ENCODE peak calls at places on chromosome 21, in seven cellular contexts. One of them, this sample, is unnamed.

GRCh38 chr21:35349378-35350080 is 300.4 kb upstream of the RUNX1 start:
- DNase-seq in astrocyte of the spinal cord: peak
- DNase-seq in Panc1: no peak
- DNase-seq in Peyer's patch: no peak
- DNase-seq in GM23248: peak
- DNase-seq in tibial nerve: no peak
- DNase-seq in IMR-90: peak
- DNase-seq in this sample: no peak

GRCh38 chr21:35400233-35400939 is 351.3 kb upstream of the RUNX1 start:
- DNase-seq in astrocyte of the spinal cord: peak
- DNase-seq in Panc1: peak
- DNase-seq in Peyer's patch: peak
- DNase-seq in GM23248: peak
- DNase-seq in tibial nerve: no peak
- DNase-seq in IMR-90: peak
- DNase-seq in this sample: no peak

GRCh38 chr21:36741506-36741905 is 42.6 kb downstream of the SIM2 start:
- DNase-seq in astrocyte of the spinal cord: no peak
- DNase-seq in Panc1: no peak
- DNase-seq in Peyer's patch: no peak
- DNase-seq in GM23248: no peak
- DNase-seq in tibial nerve: no peak
- DNase-seq in IMR-90: no peak
- DNase-seq in this sample: peak

GRCh38 chr21:15514073-15514946 is 215.5 kb upstream of the USP25 start:
- DNase-seq in astrocyte of the spinal cord: no peak
- DNase-seq in Panc1: no peak
- DNase-seq in Peyer's patch: peak
- DNase-seq in GM23248: no peak
- DNase-seq in tibial nerve: no peak
- DNase-seq in IMR-90: no peak
- DNase-seq in this sample: no peak

GRCh38 chr21:15063821-15064575 is 802 bp downstream of the NRIP1 start:
- DNase-seq in astrocyte of the spinal cord: peak
- DNase-seq in Panc1: no peak
- DNase-seq in Peyer's patch: peak
- DNase-seq in GM23248: peak
- DNase-seq in tibial nerve: peak
- DNase-seq in IMR-90: no peak
- DNase-seq in this sample: peak

GRCh38 chr21:20999567-21000169 is 1.5 kb downstream of the NCAM2 start:
- DNase-seq in astrocyte of the spinal cord: peak
- DNase-seq in Panc1: no peak
- DNase-seq in Peyer's patch: no peak
- DNase-seq in GM23248: peak
- DNase-seq in tibial nerve: peak
- DNase-seq in IMR-90: peak
- DNase-seq in this sample: no peak

GRCh38 chr21:45551816-45552695 is 9.8 kb upstream of the SLC19A1 start:
- DNase-seq in astrocyte of the spinal cord: no peak
- DNase-seq in Panc1: no peak
- DNase-seq in Peyer's patch: peak
- DNase-seq in GM23248: no peak
- DNase-seq in tibial nerve: no peak
- DNase-seq in IMR-90: no peak
- DNase-seq in this sample: peak

GRCh38 chr21:15037894-15038293 is 26.9 kb downstream of the NRIP1 start:
- DNase-seq in astrocyte of the spinal cord: no peak
- DNase-seq in Panc1: no peak
- DNase-seq in Peyer's patch: no peak
- DNase-seq in GM23248: no peak
- DNase-seq in tibial nerve: no peak
- DNase-seq in IMR-90: no peak
- DNase-seq in this sample: no peak

GRCh38 chr21:34609244-34609950 is 5.5 kb downstream of the RCAN1 start:
- DNase-seq in astrocyte of the spinal cord: no peak
- DNase-seq in Panc1: no peak
- DNase-seq in Peyer's patch: no peak
- DNase-seq in GM23248: no peak
- DNase-seq in tibial nerve: no peak
- DNase-seq in IMR-90: no peak
- DNase-seq in this sample: no peak

GRCh38 chr21:32819702-32820101 is 48.1 kb upstream of the PAXBP1 start:
- DNase-seq in astrocyte of the spinal cord: peak
- DNase-seq in Panc1: no peak
- DNase-seq in Peyer's patch: peak
- DNase-seq in GM23248: peak
- DNase-seq in tibial nerve: peak
- DNase-seq in IMR-90: peak
- DNase-seq in this sample: no peak

GRCh38 chr21:17679002-17679600 is 66.4 kb upstream of the BTG3 start:
- DNase-seq in astrocyte of the spinal cord: peak
- DNase-seq in Panc1: peak
- DNase-seq in Peyer's patch: no peak
- DNase-seq in GM23248: peak
- DNase-seq in tibial nerve: no peak
- DNase-seq in IMR-90: peak
- DNase-seq in this sample: no peak

GRCh38 chr21:33246506-33246905 is 16.8 kb downstream of the IFNAR2 start:
- DNase-seq in astrocyte of the spinal cord: no peak
- DNase-seq in Panc1: no peak
- DNase-seq in Peyer's patch: no peak
- DNase-seq in GM23248: no peak
- DNase-seq in tibial nerve: no peak
- DNase-seq in IMR-90: no peak
- DNase-seq in this sample: no peak

GRCh38 chr21:27734146-27734545 is 767.3 kb upstream of the ADAMTS5 start:
- DNase-seq in astrocyte of the spinal cord: peak
- DNase-seq in Panc1: no peak
- DNase-seq in Peyer's patch: no peak
- DNase-seq in GM23248: peak
- DNase-seq in tibial nerve: no peak
- DNase-seq in IMR-90: peak
- DNase-seq in this sample: no peak

GRCh38 chr21:31284797-31285397 is 59.2 kb downstream of the TIAM1 start:
- DNase-seq in astrocyte of the spinal cord: peak
- DNase-seq in Panc1: no peak
- DNase-seq in Peyer's patch: no peak
- DNase-seq in GM23248: peak
- DNase-seq in tibial nerve: no peak
- DNase-seq in IMR-90: peak
- DNase-seq in this sample: no peak

GRCh38 chr21:35234725-35235124 is 185.6 kb upstream of the RUNX1 start:
- DNase-seq in astrocyte of the spinal cord: peak
- DNase-seq in Panc1: no peak
- DNase-seq in Peyer's patch: no peak
- DNase-seq in GM23248: no peak
- DNase-seq in tibial nerve: no peak
- DNase-seq in IMR-90: no peak
- DNase-seq in this sample: no peak

GRCh38 chr21:28639742-28640141 is 352.9 kb downstream of the LTN1 start:
- DNase-seq in astrocyte of the spinal cord: no peak
- DNase-seq in Panc1: no peak
- DNase-seq in Peyer's patch: no peak
- DNase-seq in GM23248: peak
- DNase-seq in tibial nerve: no peak
- DNase-seq in IMR-90: no peak
- DNase-seq in this sample: no peak

GRCh38 chr21:33769057-33769456 is 126.8 kb downstream of the ITSN1 start:
- DNase-seq in astrocyte of the spinal cord: no peak
- DNase-seq in Panc1: no peak
- DNase-seq in Peyer's patch: no peak
- DNase-seq in GM23248: no peak
- DNase-seq in tibial nerve: no peak
- DNase-seq in IMR-90: no peak
- DNase-seq in this sample: no peak

GRCh38 chr21:15439726-15440125 is 290.1 kb upstream of the USP25 start:
- DNase-seq in astrocyte of the spinal cord: no peak
- DNase-seq in Panc1: no peak
- DNase-seq in Peyer's patch: no peak
- DNase-seq in GM23248: no peak
- DNase-seq in tibial nerve: no peak
- DNase-seq in IMR-90: no peak
- DNase-seq in this sample: no peak

GRCh38 chr21:45971487-45972352 is 9.8 kb upstream of the COL6A1 start:
- DNase-seq in astrocyte of the spinal cord: peak
- DNase-seq in Panc1: no peak
- DNase-seq in Peyer's patch: peak
- DNase-seq in GM23248: peak
- DNase-seq in tibial nerve: no peak
- DNase-seq in IMR-90: peak
- DNase-seq in this sample: peak

GRCh38 chr21:16644690-16645089 is 868.2 kb upstream of the CXADR start:
- DNase-seq in astrocyte of the spinal cord: no peak
- DNase-seq in Panc1: no peak
- DNase-seq in Peyer's patch: no peak
- DNase-seq in GM23248: peak
- DNase-seq in tibial nerve: no peak
- DNase-seq in IMR-90: peak
- DNase-seq in this sample: no peak

GRCh38 chr21:45951676-45952075 is 29.9 kb upstream of the COL6A1 start:
- DNase-seq in astrocyte of the spinal cord: no peak
- DNase-seq in Panc1: no peak
- DNase-seq in Peyer's patch: no peak
- DNase-seq in GM23248: no peak
- DNase-seq in tibial nerve: no peak
- DNase-seq in IMR-90: no peak
- DNase-seq in this sample: no peak

GRCh38 chr21:46329796-46330195 is 5.8 kb downstream of the PCNT start:
- DNase-seq in astrocyte of the spinal cord: no peak
- DNase-seq in Panc1: no peak
- DNase-seq in Peyer's patch: no peak
- DNase-seq in GM23248: no peak
- DNase-seq in tibial nerve: no peak
- DNase-seq in IMR-90: no peak
- DNase-seq in this sample: no peak

GRCh38 chr21:21813934-21814333 is 815.7 kb downstream of the NCAM2 start:
- DNase-seq in astrocyte of the spinal cord: no peak
- DNase-seq in Panc1: no peak
- DNase-seq in Peyer's patch: no peak
- DNase-seq in GM23248: no peak
- DNase-seq in tibial nerve: no peak
- DNase-seq in IMR-90: no peak
- DNase-seq in this sample: no peak

GRCh38 chr21:33355355-33355754 is 30.6 kb downstream of the IFNAR1 start:
- DNase-seq in astrocyte of the spinal cord: no peak
- DNase-seq in Panc1: no peak
- DNase-seq in Peyer's patch: no peak
- DNase-seq in GM23248: no peak
- DNase-seq in tibial nerve: no peak
- DNase-seq in IMR-90: no peak
- DNase-seq in this sample: no peak

DNA sequence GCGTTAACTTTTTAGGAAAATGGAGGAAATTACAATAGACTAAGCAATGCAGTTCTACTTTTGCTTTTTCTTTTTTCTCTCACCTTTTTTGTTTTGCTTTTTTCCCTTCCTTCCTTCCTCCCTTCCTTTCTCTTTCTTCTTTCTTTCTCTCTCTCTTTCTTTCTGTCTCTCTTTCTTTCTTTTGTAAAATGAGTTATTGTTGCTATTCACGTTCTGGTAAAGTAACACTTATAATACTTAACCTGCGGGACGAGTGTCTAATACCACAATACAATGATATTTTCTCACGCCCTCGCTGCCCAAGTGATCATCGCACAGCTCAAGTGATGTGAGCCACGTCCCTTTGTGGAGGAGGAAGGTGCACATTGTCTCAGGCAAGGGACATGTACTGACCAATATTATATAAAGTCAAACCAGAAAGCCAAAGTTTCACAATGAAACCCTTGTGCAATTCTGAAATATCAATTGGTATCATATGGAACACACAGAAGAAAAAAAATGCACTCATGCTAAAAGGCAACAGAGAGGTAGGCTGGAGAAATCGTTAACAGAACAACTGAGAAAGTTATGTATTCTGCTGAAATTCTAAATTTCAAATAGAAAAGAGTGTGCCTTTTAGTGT is 1.7 kb downstream of the JAM2 start:
- DNase-seq in astrocyte of the spinal cord: no peak
- DNase-seq in Panc1: no peak
- DNase-seq in Peyer's patch: no peak
- DNase-seq in GM23248: peak
- DNase-seq in tibial nerve: no peak
- DNase-seq in IMR-90: no peak
- DNase-seq in this sample: no peak
- H3K4me3 ChIP-seq in astrocyte of the spinal cord: peak
- H3K4me3 ChIP-seq in Panc1: peak
- H3K4me3 ChIP-seq in Peyer's patch: no peak
- H3K4me3 ChIP-seq in GM23248: peak
- H3K4me3 ChIP-seq in tibial nerve: peak
- H3K4me3 ChIP-seq in IMR-90: no peak
- H3K4me3 ChIP-seq in this sample: peak

DNA sequence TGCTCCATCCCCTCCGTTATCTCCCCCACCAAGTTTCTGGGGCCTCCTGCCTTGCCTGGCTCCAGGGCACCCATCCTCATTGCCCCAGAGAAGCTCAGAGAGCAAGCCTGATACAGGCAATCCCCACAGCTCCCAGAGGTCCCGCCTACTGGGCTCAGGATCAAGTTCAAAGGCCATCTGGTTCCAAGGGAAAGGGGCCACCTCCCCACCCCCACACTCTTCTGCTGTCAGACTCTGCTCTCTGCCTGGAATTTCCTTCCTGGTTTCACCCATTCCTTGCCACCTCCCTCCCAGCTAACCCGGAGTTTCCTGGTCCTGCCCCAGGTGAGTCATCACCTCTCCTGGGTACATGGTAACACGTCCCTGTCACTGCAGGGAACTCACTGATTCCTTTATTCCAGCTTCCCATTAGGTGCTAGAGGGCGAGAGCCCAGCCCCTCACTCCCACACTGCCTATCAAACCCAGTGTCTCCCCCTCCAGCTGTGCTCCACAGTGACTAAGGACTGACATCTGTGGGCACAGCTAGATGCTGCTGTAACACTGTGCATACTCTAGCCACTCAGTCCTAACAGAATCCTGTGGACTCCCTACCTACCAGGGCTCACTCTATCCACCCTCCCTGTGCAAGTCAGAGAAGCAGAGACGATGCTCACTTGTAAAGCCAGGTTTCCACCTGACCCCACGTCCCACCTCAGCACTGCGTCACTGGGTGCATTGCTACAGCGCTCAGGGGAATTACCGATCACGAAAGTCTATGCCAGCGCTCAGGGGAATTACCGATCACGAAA is 21.8 kb downstream of the RSPH1 start:
- DNase-seq in astrocyte of the spinal cord: no peak
- DNase-seq in Panc1: no peak
- DNase-seq in Peyer's patch: peak
- DNase-seq in GM23248: peak
- DNase-seq in tibial nerve: no peak
- DNase-seq in IMR-90: no peak
- DNase-seq in this sample: peak
- H3K4me3 ChIP-seq in astrocyte of the spinal cord: no peak
- H3K4me3 ChIP-seq in Panc1: no peak
- H3K4me3 ChIP-seq in Peyer's patch: no peak
- H3K4me3 ChIP-seq in GM23248: no peak
- H3K4me3 ChIP-seq in tibial nerve: no peak
- H3K4me3 ChIP-seq in IMR-90: no peak
- H3K4me3 ChIP-seq in this sample: no peak

GRCh38 chr21:42653492-42654061 is at the start of gene PDE9A:
- DNase-seq in astrocyte of the spinal cord: no peak
- DNase-seq in Panc1: no peak
- DNase-seq in Peyer's patch: peak
- DNase-seq in GM23248: peak
- DNase-seq in tibial nerve: no peak
- DNase-seq in IMR-90: no peak
- DNase-seq in this sample: peak
- H3K4me3 ChIP-seq in astrocyte of the spinal cord: no peak
- H3K4me3 ChIP-seq in Panc1: peak
- H3K4me3 ChIP-seq in Peyer's patch: peak
- H3K4me3 ChIP-seq in GM23248: no peak
- H3K4me3 ChIP-seq in tibial nerve: peak
- H3K4me3 ChIP-seq in IMR-90: peak
- H3K4me3 ChIP-seq in this sample: peak

GRCh38 chr21:44275041-44275440 is 10.6 kb upstream of the AIRE start:
- DNase-seq in astrocyte of the spinal cord: no peak
- DNase-seq in Panc1: no peak
- DNase-seq in Peyer's patch: no peak
- DNase-seq in GM23248: no peak
- DNase-seq in tibial nerve: no peak
- DNase-seq in IMR-90: no peak
- DNase-seq in this sample: no peak
- H3K4me3 ChIP-seq in astrocyte of the spinal cord: no peak
- H3K4me3 ChIP-seq in Panc1: no peak
- H3K4me3 ChIP-seq in Peyer's patch: no peak
- H3K4me3 ChIP-seq in GM23248: no peak
- H3K4me3 ChIP-seq in tibial nerve: no peak
- H3K4me3 ChIP-seq in IMR-90: no peak
- H3K4me3 ChIP-seq in this sample: no peak

This sample was measured in upper lobe of right lung.